ENCODE peak calls at places on chromosomes 1 and 21, in seven cellular contexts. I is IMR-90, V is H1, O is K562, Q is HepG2, J is GM12878, W is A549. D is an unnamed sample.

GRCh38 chr1:64850846-64851245 is 106.0 kb downstream of the RAVER2 start:
- DNase-seq in I (no peak), V (no peak), O (no peak), Q (no peak), J (no peak), W (no peak), D (no peak)

GRCh38 chr1:117942293-117942692 is 12.8 kb downstream of the WDR3 start:
- DNase-seq in I (peak), V (no peak), O (no peak), Q (no peak), J (no peak), W (no peak), D (no peak)

GRCh38 chr1:94602312-94602711 is 60.8 kb upstream of the F3 start:
- DNase-seq in I (peak), V (no peak), O (no peak), Q (no peak), J (no peak), W (no peak), D (no peak)

GRCh38 chr1:39398278-39399010 is 93.0 kb upstream of the BMP8A start:
- DNase-seq in I (peak), V (no peak), O (peak), Q (peak), J (no peak), W (peak), D (peak)

GRCh38 chr1:167439301-167439988 is 78.9 kb downstream of the CD247 start:
- DNase-seq in I (peak), V (peak), O (peak), Q (peak), J (no peak), W (peak), D (no peak)

GRCh38 chr1:236603896-236604217 is 459 bp downstream of the HEATR1 start:
- DNase-seq in I (peak), V (no peak), O (peak), Q (no peak), J (no peak), W (peak), D (no peak)

GRCh38 chr1:207336559-207337467 is 15.3 kb downstream of the CD55 start:
- DNase-seq in I (peak), V (no peak), O (no peak), Q (peak), J (peak), W (peak), D (no peak)

GRCh38 chr1:170044187-170044586 is 30.3 kb downstream of the KIFAP3 start:
- DNase-seq in I (peak), V (no peak), O (no peak), Q (no peak), J (no peak), W (no peak), D (no peak)

GRCh38 chr1:115567431-115567830 is 74.3 kb upstream of the VANGL1 start:
- DNase-seq in I (no peak), V (no peak), O (no peak), Q (no peak), J (no peak), W (no peak), D (no peak)

GRCh38 chr21:46375560-46376230 is 51.7 kb downstream of the PCNT start:
- DNase-seq in I (no peak), V (no peak), O (no peak), Q (no peak), J (no peak), W (no peak), D (no peak)

GRCh38 chr1:116906812-116907211 is 2.9 kb upstream of the PTGFRN start:
- DNase-seq in I (no peak), V (no peak), O (no peak), Q (no peak), J (no peak), W (no peak), D (no peak)

GRCh38 chr1:212819704-212820103 is 27.7 kb downstream of the SPATA45 start:
- DNase-seq in I (peak), V (no peak), O (no peak), Q (no peak), J (peak), W (no peak), D (no peak)

GRCh38 chr1:182702826-182703524 is 18.6 kb upstream of the RGS8 start:
- DNase-seq in I (no peak), V (no peak), O (no peak), Q (no peak), J (no peak), W (no peak), D (no peak)

GRCh38 chr21:30842990-30843389 is 13.4 kb upstream of the KRTAP7-1 start:
- DNase-seq in I (no peak), V (no peak), O (no peak), Q (no peak), J (no peak), W (no peak), D (no peak)

GRCh38 chr1:2295526-2295925 is 67.4 kb downstream of the SKI start:
- DNase-seq in I (no peak), V (no peak), O (no peak), Q (no peak), J (no peak), W (no peak), D (no peak)

GRCh38 chr1:197173571-197174482 is 27.4 kb upstream of the ASPM start:
- DNase-seq in I (peak), V (no peak), O (no peak), Q (peak), J (no peak), W (no peak), D (no peak)

GRCh38 chr1:225763815-225764548 is 13.6 kb upstream of the SRP9 start:
- DNase-seq in I (peak), V (no peak), O (no peak), Q (no peak), J (no peak), W (no peak), D (no peak)

GRCh38 chr1:225825078-225825477 is 15.2 kb downstream of the EPHX1 start:
- DNase-seq in I (no peak), V (no peak), O (peak), Q (peak), J (no peak), W (no peak), D (no peak)

GRCh38 chr1:51302270-51302669 is 28.1 kb downstream of the TTC39A start:
- DNase-seq in I (no peak), V (no peak), O (no peak), Q (no peak), J (no peak), W (no peak), D (no peak)

GRCh38 chr1:77288275-77288674 is 6.5 kb downstream of the AK5 start:
- DNase-seq in I (peak), V (no peak), O (no peak), Q (no peak), J (no peak), W (no peak), D (no peak)

GRCh38 chr1:23558140-23558871 is 995 bp downstream of the ID3 start:
- DNase-seq in I (peak), V (no peak), O (peak), Q (peak), J (no peak), W (no peak), D (peak)
- TF ChIP-seq CEBPB in I (no peak), V (no peak), O (no peak), Q (no peak), J (no peak), W (no peak), D (no peak)

DNA sequence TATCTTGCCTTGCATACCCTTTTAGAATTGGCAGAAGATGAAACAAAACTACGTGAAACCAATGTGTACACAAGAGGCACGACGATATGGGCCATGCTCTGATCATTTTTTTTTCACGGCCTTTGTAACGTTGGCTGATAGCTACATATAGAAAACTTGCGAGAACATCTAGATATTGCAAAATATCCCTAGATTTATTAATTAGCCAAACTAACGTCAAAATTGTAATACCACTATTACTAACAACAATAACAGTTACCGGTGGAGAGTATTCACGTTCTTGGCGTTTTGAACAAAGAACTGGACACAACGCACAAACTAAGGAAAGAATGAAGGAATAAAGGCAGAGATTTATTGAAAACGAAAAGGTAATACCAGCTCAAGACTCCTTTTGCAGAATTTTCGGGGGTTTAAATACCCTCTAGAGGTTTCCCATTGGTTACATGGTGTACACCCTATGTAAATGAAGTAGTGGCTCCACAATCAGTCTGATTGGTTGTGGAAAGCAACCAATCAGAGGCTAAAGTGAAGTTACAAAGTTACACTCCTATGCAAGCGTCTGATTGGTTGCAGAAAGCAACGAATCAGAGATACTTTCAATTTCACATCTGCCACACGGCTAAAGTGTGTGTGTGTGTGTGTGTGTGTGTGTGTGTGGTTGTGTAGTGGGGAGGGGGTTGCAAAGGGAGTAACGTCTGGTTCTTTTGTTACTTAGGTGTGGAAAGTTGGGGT is 945 bp upstream of the GTF2B start:
- DNase-seq in I (peak), V (no peak), O (peak), Q (peak), J (no peak), W (peak), D (peak)
- TF ChIP-seq CEBPB in I (no peak), V (no peak), O (no peak), Q (no peak), J (no peak), W (no peak), D (no peak)

DNA sequence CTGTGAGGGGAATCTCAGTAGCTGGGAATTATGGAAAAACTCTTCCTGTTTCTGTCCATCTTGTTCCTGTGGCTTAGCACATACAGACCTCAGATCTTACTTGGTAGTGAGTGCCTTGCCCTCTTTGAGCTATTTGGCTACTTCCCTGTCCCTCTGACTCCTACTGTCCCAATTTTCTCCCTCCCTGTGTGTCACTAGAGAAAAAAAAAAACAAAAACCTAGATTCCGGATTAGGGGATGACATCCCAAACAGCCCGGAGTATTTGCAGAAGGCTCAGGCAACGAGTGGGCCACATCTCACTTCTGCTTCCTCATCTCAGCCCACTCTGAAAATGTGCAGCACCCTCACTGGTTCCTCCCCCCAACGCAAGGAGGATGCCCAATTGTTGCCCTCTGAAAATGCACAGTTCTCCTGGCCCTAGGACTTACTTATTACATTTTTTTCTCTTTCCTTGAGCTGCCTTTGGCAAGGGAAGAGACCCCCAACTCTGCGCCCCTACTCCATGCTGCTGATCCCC is 4.9 kb downstream of the NHLH1 start:
- DNase-seq in I (no peak), V (no peak), O (no peak), Q (no peak), J (no peak), W (no peak), D (no peak)
- TF ChIP-seq CEBPB in I (no peak), V (no peak), O (no peak), Q (no peak), J (no peak), W (no peak), D (no peak)

GRCh38 chr1:54378157-54378883 is 27.9 kb downstream of the SSBP3 start:
- DNase-seq in I (no peak), V (peak), O (no peak), Q (no peak), J (no peak), W (no peak), D (no peak)

GRCh38 chr1:54379481-54380284 is 26.5 kb downstream of the SSBP3 start:
- DNase-seq in I (peak), V (no peak), O (no peak), Q (no peak), J (no peak), W (no peak), D (no peak)

GRCh38 chr1:54378884-54379445 is 27.2 kb downstream of the SSBP3 start:
- DNase-seq in I (no peak), V (no peak), O (no peak), Q (no peak), J (no peak), W (no peak), D (no peak)

GRCh38 chr1:54381524-54381923 is 24.7 kb downstream of the SSBP3 start:
- DNase-seq in I (no peak), V (no peak), O (no peak), Q (no peak), J (no peak), W (no peak), D (no peak)

GRCh38 chr1:54380285-54380882 is 25.8 kb downstream of the SSBP3 start:
- DNase-seq in I (no peak), V (no peak), O (no peak), Q (no peak), J (no peak), W (no peak), D (no peak)
- TF ChIP-seq CEBPB in I (no peak), V (no peak), O (no peak), Q (no peak), J (no peak), W (no peak), D (no peak)

DNA sequence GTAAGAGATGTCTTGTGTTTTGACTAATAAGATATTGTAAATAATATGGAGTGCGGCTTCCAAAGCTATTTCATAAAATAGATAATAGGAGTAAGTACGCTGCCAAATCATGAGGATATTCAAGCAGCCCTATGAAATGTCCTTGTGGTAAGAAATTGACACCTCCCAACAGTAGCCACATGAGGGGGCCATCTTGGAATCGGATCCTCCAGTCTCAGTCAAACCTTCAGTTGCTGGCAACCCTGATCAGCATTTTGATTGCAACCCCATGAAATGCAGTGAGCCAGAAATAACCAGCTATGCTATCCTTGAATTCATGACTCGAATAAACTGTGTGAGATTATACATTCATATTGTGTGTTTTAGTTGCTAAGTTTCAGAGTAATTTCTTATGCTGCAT is 212.4 kb downstream of the PLA2G4A start:
- DNase-seq in I (no peak), V (no peak), O (no peak), Q (no peak), J (no peak), W (no peak), D (no peak)
- TF ChIP-seq CEBPB in I (no peak), V (no peak), O (no peak), Q (no peak), J (no peak), W (no peak), D (no peak)

DNA sequence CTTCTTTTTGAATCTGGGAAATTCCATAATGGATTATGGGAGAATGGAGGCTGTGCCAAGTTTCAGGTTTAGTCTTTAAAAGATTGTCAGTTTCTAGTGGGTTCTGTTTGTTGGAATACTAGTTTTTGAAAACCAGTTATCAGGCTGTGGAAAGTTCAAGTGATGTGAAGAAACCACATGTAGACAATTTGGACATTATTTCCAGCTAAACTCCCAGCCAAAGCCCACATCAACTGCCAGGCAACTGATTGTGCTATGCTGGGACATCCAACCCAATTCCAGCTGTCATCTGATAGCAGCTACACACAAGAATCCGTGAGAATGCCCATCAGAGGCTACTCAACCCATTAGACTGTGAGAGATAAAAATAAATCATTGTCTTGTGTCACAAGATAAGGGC is 546.1 kb upstream of the ADAMTS5 start:
- DNase-seq in I (no peak), V (no peak), O (no peak), Q (no peak), J (no peak), W (no peak), D (no peak)
- TF ChIP-seq CEBPB in I (no peak), V (no peak), O (no peak), Q (no peak), J (no peak), W (no peak), D (no peak)

GRCh38 chr1:85692730-85693314 is 15.4 kb downstream of the ZNHIT6 start:
- DNase-seq in I (peak), V (no peak), O (peak), Q (peak), J (no peak), W (no peak), D (peak)
- TF ChIP-seq CEBPB in I (no peak), V (no peak), O (no peak), Q (no peak), J (no peak), W (no peak), D (no peak)

DNA sequence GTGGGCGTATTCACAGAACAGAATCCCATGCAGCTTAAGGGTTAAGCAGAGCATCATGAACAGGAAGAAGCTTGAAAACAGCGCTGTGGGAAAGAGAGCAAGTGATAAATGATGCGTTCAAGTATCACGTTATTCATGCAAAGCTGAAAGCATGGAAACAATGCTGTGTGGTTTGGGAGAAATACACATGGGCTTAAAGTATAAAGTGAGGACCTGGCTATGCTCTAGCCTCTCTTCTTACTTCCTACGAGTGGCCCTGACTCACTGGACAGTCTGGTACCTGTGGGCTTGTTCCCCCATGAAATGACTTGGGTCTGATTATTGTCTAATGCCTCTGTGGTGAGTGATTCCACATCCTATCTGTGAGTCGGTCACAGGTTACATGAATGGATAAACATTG is 25.6 kb downstream of the TMPRSS2 start:
- DNase-seq in I (peak), V (no peak), O (no peak), Q (no peak), J (no peak), W (no peak), D (no peak)
- TF ChIP-seq CEBPB in I (no peak), V (no peak), O (no peak), Q (no peak), J (no peak), W (no peak), D (no peak)

DNA sequence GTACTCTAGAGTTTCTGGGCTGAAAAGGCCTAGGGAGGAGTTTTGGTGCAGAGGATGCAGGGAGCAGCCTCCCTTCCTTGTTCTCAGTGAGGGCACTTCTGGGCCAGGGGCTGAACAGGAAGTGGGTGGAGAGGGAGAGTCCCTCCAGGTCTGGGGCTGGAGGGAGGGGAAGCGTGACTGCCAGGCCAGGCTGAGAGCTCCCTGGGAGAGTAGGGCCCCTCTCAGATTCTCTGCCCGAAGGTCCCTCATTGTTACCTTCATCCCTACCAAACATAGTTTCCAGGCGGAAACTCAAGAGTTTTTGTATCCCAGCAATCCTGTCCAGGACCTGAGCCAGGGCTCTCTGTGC is 36.8 kb downstream of the CITED4 start:
- DNase-seq in I (no peak), V (no peak), O (no peak), Q (no peak), J (no peak), W (no peak), D (no peak)
- TF ChIP-seq CEBPB in I (no peak), V (no peak), O (no peak), Q (no peak), J (no peak), W (no peak), D (no peak)

D was measured in HCT116.